ENCODE peak calls at places on chromosomes 1 and 21, in six cellular contexts. E is dorsolateral prefrontal cortex, Z is breast epithelium, F is astrocyte of the spinal cord, O is tibial nerve, Q is kidney epithelial cell. Y is an unnamed sample.

GRCh38 chr1:169240449-169241242 is 127.0 kb downstream of the NME7 start:
- DNase-seq in E (no peak), Z (no peak), F (no peak), O (no peak), Q (no peak), Y (no peak)

GRCh38 chr1:21926814-21927530 is 10.1 kb downstream of the HSPG2 start:
- DNase-seq in E (no peak), Z (no peak), F (no peak), O (peak), Q (no peak), Y (no peak)

GRCh38 chr1:79848316-79848715 is 841.8 kb upstream of the ADGRL4 start:
- DNase-seq in E (no peak), Z (no peak), F (no peak), O (no peak), Q (no peak), Y (no peak)

GRCh38 chr1:53543771-53544695 is 84.8 kb downstream of the DMRTB1 start:
- DNase-seq in E (peak), Z (no peak), F (no peak), O (no peak), Q (no peak), Y (no peak)

GRCh38 chr1:239858058-239858457 is 233.6 kb upstream of the FMN2 start:
- DNase-seq in E (no peak), Z (no peak), F (peak), O (no peak), Q (peak), Y (no peak)

GRCh38 chr21:39968010-39968409 is 100.8 kb downstream of the PCP4 start:
- DNase-seq in E (no peak), Z (no peak), F (no peak), O (no peak), Q (no peak), Y (no peak)

GRCh38 chr21:44972821-44973220 is 33.0 kb downstream of the SLX9 start:
- DNase-seq in E (no peak), Z (no peak), F (no peak), O (no peak), Q (no peak), Y (no peak)

GRCh38 chr1:16967095-16967567 is 13.3 kb downstream of the MFAP2 start:
- DNase-seq in E (no peak), Z (no peak), F (peak), O (no peak), Q (no peak), Y (no peak)

GRCh38 chr1:77889671-77890070 is 1.2 kb downstream of the NEXN start:
- DNase-seq in E (no peak), Z (no peak), F (peak), O (no peak), Q (no peak), Y (peak)

GRCh38 chr1:214453109-214453722 is 98.2 kb downstream of the PTPN14 start:
- DNase-seq in E (no peak), Z (no peak), F (peak), O (no peak), Q (peak), Y (no peak)

GRCh38 chr1:154565876-154566275 is 1.7 kb upstream of the CHRNB2 start:
- DNase-seq in E (no peak), Z (no peak), F (no peak), O (no peak), Q (no peak), Y (no peak)

GRCh38 chr1:32291145-32291707 is 657 bp upstream of the HDAC1 start:
- DNase-seq in E (no peak), Z (no peak), F (peak), O (no peak), Q (no peak), Y (no peak)

GRCh38 chr1:86154581-86155060 is 2.0 kb downstream of the COL24A1 start:
- DNase-seq in E (peak), Z (no peak), F (no peak), O (no peak), Q (no peak), Y (peak)

GRCh38 chr21:26117324-26117971 is 53.1 kb downstream of the APP start:
- DNase-seq in E (no peak), Z (no peak), F (no peak), O (no peak), Q (no peak), Y (no peak)

GRCh38 chr1:19955529-19956170 is 23.8 kb downstream of the PLA2G2A start:
- DNase-seq in E (no peak), Z (no peak), F (no peak), O (no peak), Q (no peak), Y (no peak)

GRCh38 chr1:16172964-16173446 is 17.1 kb upstream of the EPHA2 start:
- DNase-seq in E (no peak), Z (no peak), F (peak), O (no peak), Q (no peak), Y (no peak)

GRCh38 chr1:154791292-154792278 is 78.5 kb downstream of the KCNN3 start:
- DNase-seq in E (no peak), Z (no peak), F (peak), O (no peak), Q (no peak), Y (no peak)

GRCh38 chr1:202192770-202193613 is 607 bp upstream of the LGR6 start:
- DNase-seq in E (peak), Z (peak), F (peak), O (peak), Q (no peak), Y (no peak)

GRCh38 chr1:203354246-203354645 is 3.3 kb upstream of the FMOD start:
- DNase-seq in E (no peak), Z (no peak), F (peak), O (no peak), Q (no peak), Y (no peak)

GRCh38 chr1:154884868-154885706 is 15.0 kb upstream of the KCNN3 start:
- DNase-seq in E (no peak), Z (no peak), F (no peak), O (no peak), Q (no peak), Y (no peak)

GRCh38 chr1:87940410-87940809 is 611.7 kb downstream of the LMO4 start:
- DNase-seq in E (no peak), Z (no peak), F (no peak), O (no peak), Q (no peak), Y (no peak)

GRCh38 chr21:20329636-20330035 is 668.6 kb upstream of the NCAM2 start:
- DNase-seq in E (no peak), Z (no peak), F (no peak), O (no peak), Q (no peak), Y (no peak)

GRCh38 chr1:13818926-13819325 is 118.9 kb downstream of the PRDM2 start:
- DNase-seq in E (no peak), Z (no peak), F (no peak), O (no peak), Q (no peak), Y (no peak)

GRCh38 chr1:60535713-60536112 is 462.1 kb upstream of the C1orf87 start:
- DNase-seq in E (no peak), Z (no peak), F (no peak), O (no peak), Q (no peak), Y (no peak)

GRCh38 chr1:153346067-153346723 is 2.4 kb downstream of the PGLYRP4 start:
- DNase-seq in E (no peak), Z (no peak), F (no peak), O (no peak), Q (no peak), Y (no peak)

GRCh38 chr1:36778773-36779172 is 255.5 kb downstream of the GRIK3 start:
- DNase-seq in E (no peak), Z (no peak), F (no peak), O (no peak), Q (no peak), Y (no peak)

GRCh38 chr1:158087320-158087927 is 93.3 kb upstream of the CD1D start:
- DNase-seq in E (no peak), Z (no peak), F (peak), O (peak), Q (no peak), Y (peak)

GRCh38 chr21:30577766-30578165 is 12.4 kb downstream of the KRTAP22-2 start:
- DNase-seq in E (no peak), Z (no peak), F (no peak), O (no peak), Q (no peak), Y (no peak)

GRCh38 chr1:46301406-46302090 is 1.9 kb downstream of the LRRC41 start:
- DNase-seq in E (no peak), Z (no peak), F (peak), O (peak), Q (no peak), Y (no peak)

GRCh38 chr1:63317007-63317813 is 5.2 kb upstream of the FOXD3 start:
- DNase-seq in E (no peak), Z (peak), F (peak), O (no peak), Q (no peak), Y (no peak)

GRCh38 chr1:46455951-46456350 is 33.7 kb upstream of the DMBX1 start:
- DNase-seq in E (no peak), Z (no peak), F (no peak), O (no peak), Q (no peak), Y (no peak)

GRCh38 chr1:14946567-14947285 is 206.8 kb upstream of the TMEM51 start:
- DNase-seq in E (no peak), Z (no peak), F (peak), O (no peak), Q (no peak), Y (no peak)

GRCh38 chr1:110120960-110121561 is 8.8 kb downstream of the UBL4B start:
- DNase-seq in E (no peak), Z (no peak), F (no peak), O (no peak), Q (no peak), Y (no peak)

GRCh38 chr1:2416403-2416802 is 4.0 kb upstream of the PEX10 start:
- DNase-seq in E (no peak), Z (no peak), F (no peak), O (no peak), Q (no peak), Y (no peak)

GRCh38 chr21:43262427-43262826 is 93.6 kb downstream of the CRYAA start:
- DNase-seq in E (no peak), Z (no peak), F (no peak), O (no peak), Q (no peak), Y (no peak)

GRCh38 chr1:8711161-8711560 is 106.3 kb downstream of the RERE start:
- DNase-seq in E (no peak), Z (no peak), F (no peak), O (no peak), Q (no peak), Y (no peak)

GRCh38 chr1:8711873-8712412 is 105.5 kb downstream of the RERE start:
- DNase-seq in E (no peak), Z (no peak), F (no peak), O (no peak), Q (no peak), Y (no peak)

GRCh38 chr1:8716238-8716637 is 101.2 kb downstream of the RERE start:
- DNase-seq in E (no peak), Z (no peak), F (no peak), O (no peak), Q (no peak), Y (no peak)

GRCh38 chr1:8708259-8708658 is 109.2 kb downstream of the RERE start:
- DNase-seq in E (no peak), Z (no peak), F (no peak), O (no peak), Q (no peak), Y (no peak)

GRCh38 chr1:8712413-8713229 is 104.8 kb downstream of the RERE start:
- DNase-seq in E (no peak), Z (no peak), F (peak), O (no peak), Q (no peak), Y (peak)
- TF ChIP-seq CTCF in E (no peak), Z (no peak), F (no peak), O (no peak), Q (no peak), Y (no peak)

GRCh38 chr1:231417503-231417902 is 4.6 kb downstream of the EGLN1 start:
- DNase-seq in E (no peak), Z (no peak), F (no peak), O (no peak), Q (no peak), Y (no peak)
- H3K4me3 ChIP-seq in E (peak), Z (peak), F (no peak), O (peak), Q (peak), Y (no peak)

DNA sequence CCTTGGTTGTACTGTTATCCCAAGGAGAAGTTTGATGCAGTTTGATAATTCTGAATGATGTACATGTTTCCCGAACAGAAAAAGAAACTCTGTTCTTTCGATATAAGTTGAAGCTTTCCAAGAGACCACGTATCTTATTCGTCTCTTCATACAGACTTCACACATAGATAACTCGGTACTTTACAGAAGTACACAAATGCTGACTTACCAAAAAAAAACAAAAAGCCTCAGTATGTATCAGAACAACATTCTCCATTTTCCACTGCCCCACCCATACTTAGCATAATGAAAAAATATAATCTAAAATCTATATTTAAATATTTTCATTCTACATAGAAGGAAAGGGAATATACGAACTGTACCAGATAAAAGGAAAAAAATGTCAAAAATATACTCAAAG is 2.2 kb downstream of the FOXJ3 start:
- DNase-seq in E (no peak), Z (no peak), F (no peak), O (no peak), Q (no peak), Y (no peak)
- TF ChIP-seq CTCF in E (no peak), Z (no peak), F (no peak), O (no peak), Q (no peak), Y (no peak)

GRCh38 chr1:210731193-210731592 is 402.5 kb downstream of the HHAT start:
- DNase-seq in E (no peak), Z (no peak), F (no peak), O (no peak), Q (no peak), Y (no peak)
- H3K4me3 ChIP-seq in E (no peak), Z (no peak), F (no peak), O (no peak), Q (no peak), Y (no peak)

DNA sequence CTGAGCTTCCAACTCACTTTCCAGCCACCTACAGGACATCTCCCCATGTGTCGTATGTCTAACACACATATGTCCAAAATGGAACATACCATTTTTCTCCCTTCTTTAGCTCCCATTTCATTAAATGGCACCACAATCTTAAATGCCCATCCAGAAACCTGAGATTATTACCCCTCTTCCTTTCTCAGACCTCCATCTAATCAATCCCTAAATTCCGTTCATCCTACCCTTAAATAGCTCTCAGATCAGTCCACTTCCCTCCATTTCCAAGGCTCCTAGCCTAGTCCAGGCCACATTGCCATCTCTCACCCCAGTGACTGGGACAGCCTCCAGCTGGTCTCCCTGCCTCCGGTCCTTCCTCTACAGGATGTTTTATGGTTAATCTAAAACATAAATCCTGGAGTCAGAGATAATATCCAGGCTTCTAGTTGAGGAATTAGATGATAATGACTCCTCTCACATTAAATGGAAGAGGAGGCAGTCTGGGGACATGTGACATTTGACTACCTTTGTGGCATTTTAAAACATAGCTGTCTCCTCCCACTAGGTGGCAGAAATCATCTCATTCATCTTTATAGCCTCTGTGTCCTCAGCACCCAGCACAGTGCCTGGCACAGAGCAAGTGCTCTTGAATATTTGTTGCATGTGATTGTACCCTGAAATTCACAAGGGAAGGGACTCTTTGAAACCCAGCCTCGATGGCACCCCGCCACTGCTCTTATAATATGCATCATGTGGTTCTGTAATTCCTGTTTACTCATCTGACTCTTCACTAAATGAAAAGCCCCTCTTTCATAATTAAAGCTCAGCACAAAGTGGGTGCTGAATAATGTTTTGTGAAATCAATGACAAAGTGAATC is 102.3 kb downstream of the TMEM53 start:
- DNase-seq in E (no peak), Z (no peak), F (no peak), O (no peak), Q (no peak), Y (no peak)
- TF ChIP-seq CTCF in E (peak), Z (peak), F (peak), O (peak), Q (peak), Y (peak)

GRCh38 chr1:236502972-236503639 is 20.7 kb upstream of the LGALS8 start:
- DNase-seq in E (peak), Z (peak), F (peak), O (peak), Q (peak), Y (no peak)
- H3K4me3 ChIP-seq in E (peak), Z (peak), F (peak), O (peak), Q (peak), Y (peak)

GRCh38 chr1:208252126-208252853 is 8.1 kb upstream of the PLXNA2 start:
- DNase-seq in E (no peak), Z (no peak), F (no peak), O (peak), Q (no peak), Y (no peak)
- TF ChIP-seq CTCF in E (no peak), Z (peak), F (peak), O (peak), Q (peak), Y (peak)

DNA sequence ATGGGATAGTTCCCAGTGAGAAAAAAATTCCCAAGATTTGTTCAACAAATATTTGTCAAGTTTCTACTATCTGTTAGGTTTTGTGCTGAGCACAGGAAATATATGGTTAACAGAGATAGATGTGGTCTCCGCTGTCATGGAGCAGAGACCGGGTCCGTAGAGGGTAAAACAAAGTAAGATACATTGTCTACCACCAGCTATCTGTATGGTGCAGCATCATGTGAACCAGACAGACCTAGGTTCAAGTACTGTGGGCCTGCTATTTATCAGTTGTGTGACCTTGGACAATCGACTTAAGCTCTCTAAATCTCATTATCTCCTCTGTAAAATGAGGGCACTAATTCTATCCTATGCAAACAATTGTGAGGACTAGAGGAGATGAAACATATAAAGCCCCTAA is 109.8 kb downstream of the DUSP10 start:
- DNase-seq in E (no peak), Z (no peak), F (no peak), O (no peak), Q (no peak), Y (no peak)
- H3K4me3 ChIP-seq in E (no peak), Z (no peak), F (no peak), O (no peak), Q (no peak), Y (no peak)